ENCODE peak calls at places on chromosomes 16 and 17, in eight cellular contexts. Q, P, O, S, F, G, D and B are unnamed samples. For H3K4me1 and H3K36me3, the result is how much of the 10 kb centered on the place peaks cover.

GRCh38 chr16:67917852-67918236 is 13.8 kb downstream of the CTRL start:
- DNase-seq in Q (no peak), P (no peak), O (no peak), S (peak), F (no peak), G (no peak), D (no peak), B (no peak)

GRCh38 chr17:69581061-69581955 is 166.8 kb downstream of the MAP2K6 start:
- DNase-seq in Q (no peak), P (no peak), O (no peak), S (no peak), F (no peak), G (no peak), D (no peak), B (no peak)

GRCh38 chr17:58329808-58330543 is 1.4 kb upstream of the TSPOAP1 start:
- DNase-seq in Q (no peak), P (no peak), O (no peak), S (no peak), F (no peak), G (no peak), D (no peak), B (no peak)

GRCh38 chr16:50802958-50803357 is 61.1 kb downstream of the CYLD start:
- DNase-seq in Q (no peak), P (no peak), O (no peak), S (no peak), F (no peak), G (no peak), D (no peak), B (no peak)

GRCh38 chr16:74608944-74609343 is 2.0 kb upstream of the GLG1 start:
- DNase-seq in Q (no peak), P (no peak), O (no peak), S (no peak), F (peak), G (no peak), D (no peak), B (no peak)

GRCh38 chr16:56844056-56844455 is 21.0 kb upstream of the SLC12A3 start:
- DNase-seq in Q (no peak), P (no peak), O (no peak), S (no peak), F (peak), G (no peak), D (no peak), B (no peak)

GRCh38 chr17:21194688-21195087 is 19.3 kb downstream of the TMEM11 start:
- DNase-seq in Q (no peak), P (peak), O (peak), S (no peak), F (no peak), G (no peak), D (no peak), B (peak)

GRCh38 chr17:79943354-79944241 is 92.1 kb downstream of the TBC1D16 start:
- DNase-seq in Q (peak), P (peak), O (peak), S (no peak), F (peak), G (no peak), D (peak), B (peak)

GRCh38 chr17:17811381-17812210 is 25.2 kb downstream of the SREBF1 start:
- DNase-seq in Q (no peak), P (no peak), O (no peak), S (no peak), F (no peak), G (no peak), D (no peak), B (peak)

GRCh38 chr16:13471478-13471877 is 448.5 kb upstream of the ERCC4 start:
- DNase-seq in Q (no peak), P (no peak), O (no peak), S (no peak), F (no peak), G (no peak), D (no peak), B (no peak)

GRCh38 chr17:64074704-64075484 is 54.5 kb upstream of the ICAM2 start:
- DNase-seq in Q (no peak), P (no peak), O (no peak), S (no peak), F (no peak), G (no peak), D (peak), B (no peak)

GRCh38 chr17:29583324-29584248 is 5.9 kb downstream of the GIT1 start:
- DNase-seq in Q (no peak), P (peak), O (no peak), S (no peak), F (no peak), G (no peak), D (no peak), B (peak)

GRCh38 chr17:45857977-45858708 is 13.5 kb downstream of the SPPL2C start:
- DNase-seq in Q (no peak), P (no peak), O (no peak), S (no peak), F (no peak), G (no peak), D (no peak), B (no peak)

GRCh38 chr17:74478369-74479100 is 12.1 kb downstream of the CD300A start:
- DNase-seq in Q (peak), P (no peak), O (no peak), S (no peak), F (no peak), G (no peak), D (no peak), B (no peak)

GRCh38 chr16:86019446-86020047 is 120.6 kb downstream of the IRF8 start:
- DNase-seq in Q (no peak), P (no peak), O (no peak), S (no peak), F (peak), G (no peak), D (no peak), B (no peak)
- TF ChIP-seq CTCF in Q (no peak), P (no peak), O (no peak), S (no peak), F (no peak), G (no peak), D (no peak), B (no peak)

DNA sequence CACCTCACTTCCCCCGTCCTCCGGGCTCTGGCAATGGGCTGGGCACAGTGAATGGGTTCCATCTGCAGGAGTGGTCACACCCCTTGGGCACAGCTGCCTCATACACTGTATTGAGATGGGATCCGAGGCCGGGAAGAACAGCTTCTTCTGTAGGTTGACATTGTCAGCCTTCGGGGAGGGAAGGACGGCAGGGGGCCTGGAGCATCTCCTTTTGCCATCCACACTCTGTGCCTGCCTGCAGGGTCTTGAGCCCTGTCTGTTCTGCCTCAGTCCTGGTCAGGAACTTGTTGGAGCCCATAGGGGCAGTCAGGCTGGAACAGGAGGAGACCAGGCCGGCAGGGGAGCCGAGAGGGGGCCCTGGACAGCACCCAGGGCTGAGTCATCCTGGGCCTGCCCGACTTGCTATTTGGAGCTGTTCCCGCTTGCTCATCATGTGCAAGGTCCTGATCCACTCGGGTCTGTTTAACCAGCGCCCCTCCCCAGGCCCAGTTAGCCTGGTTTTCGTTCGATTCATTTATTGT is 286.8 kb downstream of the SEC14L1 start:
- DNase-seq in Q (peak), P (peak), O (peak), S (no peak), F (peak), G (no peak), D (no peak), B (peak)
- H3K4me1 ChIP-seq in Q (half or more), P (half or more), O (half or more), S (under half), F (half or more), G (half or more), D (half or more), B (under half)

GRCh38 chr17:8494506-8495111 is 58.9 kb downstream of the NDEL1 start:
- DNase-seq in Q (no peak), P (no peak), O (no peak), S (no peak), F (no peak), G (no peak), D (no peak), B (no peak)
- H3K36me3 ChIP-seq in Q (under half), P (half or more), O (under half), S (under half), F (half or more), G (half or more), D (under half), B (under half)

DNA sequence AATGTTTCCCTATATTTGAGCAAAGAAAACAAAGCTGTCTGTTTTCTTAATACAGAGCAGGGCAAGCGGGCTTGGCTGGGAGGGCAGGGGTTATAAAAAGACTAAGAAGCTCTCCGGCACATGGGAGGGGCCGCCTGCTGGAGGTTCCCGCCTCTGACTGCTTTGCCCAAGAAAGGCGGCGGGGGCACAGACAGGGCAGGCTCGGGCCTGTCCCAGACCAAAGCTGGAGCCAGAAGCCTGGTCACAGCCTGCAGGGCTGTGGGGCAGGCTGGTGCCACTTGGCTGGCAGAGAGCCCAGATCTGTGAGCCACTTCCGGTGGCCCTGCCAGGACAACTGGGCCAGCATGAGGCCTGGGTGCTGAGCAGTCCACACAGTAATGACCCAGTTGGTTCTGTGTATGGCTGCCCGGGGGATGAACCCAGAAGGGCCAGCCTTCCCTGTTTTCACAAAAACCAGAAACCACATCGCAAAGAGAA is 89.4 kb downstream of the LITAF start:
- DNase-seq in Q (peak), P (peak), O (peak), S (peak), F (peak), G (no peak), D (peak), B (peak)
- TF ChIP-seq CTCF in Q (no peak), P (peak), O (no peak), S (no peak), F (peak), G (no peak), D (peak), B (no peak)

GRCh38 chr17:72302735-72303134 is 181.9 kb downstream of the SOX9 start:
- DNase-seq in Q (no peak), P (no peak), O (no peak), S (no peak), F (no peak), G (no peak), D (no peak), B (no peak)

GRCh38 chr17:72303787-72304733 is 183.2 kb downstream of the SOX9 start:
- DNase-seq in Q (no peak), P (no peak), O (no peak), S (no peak), F (no peak), G (no peak), D (no peak), B (no peak)

GRCh38 chr17:72304859-72305258 is 184.0 kb downstream of the SOX9 start:
- DNase-seq in Q (no peak), P (no peak), O (no peak), S (no peak), F (no peak), G (no peak), D (no peak), B (no peak)

GRCh38 chr17:72305964-72306551 is 185.2 kb downstream of the SOX9 start:
- DNase-seq in Q (no peak), P (peak), O (peak), S (no peak), F (no peak), G (no peak), D (no peak), B (no peak)

GRCh38 chr17:72305472-72305871 is 184.7 kb downstream of the SOX9 start:
- DNase-seq in Q (no peak), P (no peak), O (no peak), S (no peak), F (no peak), G (no peak), D (no peak), B (no peak)
- H3K4me1 ChIP-seq in Q (under half), P (under half), O (under half), S (under half), F (under half), G (under half), D (under half), B (under half)

GRCh38 chr17:82803185-82803584 is 36.6 kb downstream of the ZNF750 start:
- DNase-seq in Q (no peak), P (no peak), O (no peak), S (no peak), F (no peak), G (no peak), D (no peak), B (no peak)
- H3K36me3 ChIP-seq in Q (under half), P (under half), O (under half), S (under half), F (under half), G (half or more), D (under half), B (under half)

DNA sequence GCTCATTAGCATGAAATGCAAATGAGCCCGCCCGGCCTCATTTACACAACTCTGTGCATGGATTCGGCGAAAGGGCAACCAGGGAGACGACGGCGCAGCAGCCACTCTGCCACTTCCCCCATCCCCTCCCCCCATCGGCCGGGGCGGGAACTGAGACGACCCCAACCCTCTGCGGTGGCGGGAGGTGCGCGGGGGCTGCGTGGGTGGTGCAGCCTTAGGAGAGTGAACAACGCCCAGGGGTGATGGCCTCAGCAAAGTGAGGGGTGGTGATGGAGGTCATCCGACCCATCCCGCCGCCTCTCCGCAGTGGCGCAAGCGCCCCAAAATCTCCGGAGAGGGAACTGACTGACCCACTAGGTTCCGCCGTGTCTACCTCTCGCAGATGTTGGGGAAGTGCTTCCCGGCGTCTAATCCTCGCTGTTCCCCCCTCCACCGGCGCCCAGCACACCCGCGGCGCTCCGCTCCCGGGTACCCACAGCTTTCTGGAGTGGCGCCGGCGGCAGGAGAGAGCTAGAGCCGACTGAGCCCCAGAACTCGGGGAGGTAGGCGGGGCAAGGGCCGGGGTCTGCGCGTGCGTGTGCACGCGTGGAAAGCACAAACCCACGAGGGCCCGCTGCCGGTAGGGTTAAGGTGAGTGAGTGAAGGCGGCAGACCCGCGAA is 1.4 kb upstream of the CACNA1G start:
- DNase-seq in Q (no peak), P (no peak), O (no peak), S (no peak), F (no peak), G (no peak), D (no peak), B (peak)
- TF ChIP-seq CTCF in Q (no peak), P (no peak), O (no peak), S (no peak), F (no peak), G (no peak), D (no peak), B (no peak)

GRCh38 chr16:86669937-86670772 is 91.8 kb downstream of the FOXL1 start:
- DNase-seq in Q (no peak), P (peak), O (peak), S (no peak), F (no peak), G (no peak), D (no peak), B (no peak)
- H3K4me1 ChIP-seq in Q (under half), P (under half), O (under half), S (under half), F (under half), G (under half), D (under half), B (under half)

GRCh38 chr17:802481-802880 is 20.3 kb downstream of the MRM3 start:
- DNase-seq in Q (no peak), P (no peak), O (no peak), S (no peak), F (no peak), G (no peak), D (peak), B (no peak)
- H3K36me3 ChIP-seq in Q (under half), P (under half), O (under half), S (under half), F (under half), G (half or more), D (under half), B (under half)

DNA sequence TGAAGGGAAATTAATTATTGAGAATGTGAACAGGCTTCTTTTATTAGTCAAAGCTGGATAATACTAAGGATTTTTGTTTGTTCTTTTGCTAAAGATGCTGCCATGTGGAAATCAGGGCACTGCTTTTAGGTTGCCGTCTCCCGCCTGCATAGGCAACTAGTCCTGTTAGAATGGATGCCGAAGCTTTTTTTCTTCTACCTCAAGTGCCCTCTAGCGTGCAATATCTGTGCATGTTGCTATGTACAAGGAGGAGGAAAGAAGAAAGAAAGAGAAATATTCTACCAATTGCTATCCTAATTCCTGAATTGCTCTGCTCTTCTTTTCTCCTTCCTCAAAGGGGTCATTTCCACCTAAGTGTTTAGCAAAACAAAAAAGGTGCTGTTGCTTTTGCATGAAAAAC is 5.2 kb upstream of the CDH8 start:
- DNase-seq in Q (no peak), P (no peak), O (no peak), S (no peak), F (no peak), G (no peak), D (no peak), B (no peak)
- TF ChIP-seq CTCF in Q (no peak), P (peak), O (no peak), S (no peak), F (peak), G (no peak), D (peak), B (no peak)